ENCODE peak calls at places on chromosomes 3 and 15, in seven cellular contexts. T, H, D, X, E, L and V are unnamed samples.

GRCh38 chr3:8371955-8372600 is 129.5 kb upstream of the LMCD1 start:
- DNase-seq in T (no peak), H (no peak), D (no peak), X (no peak), E (no peak), L (no peak), V (no peak)

GRCh38 chr15:57418640-57419039 is 42.3 kb downstream of the CGNL1 start:
- DNase-seq in T (no peak), H (no peak), D (no peak), X (no peak), E (no peak), L (no peak), V (no peak)

GRCh38 chr15:96115642-96116041 is 214.9 kb upstream of the NR2F2 start:
- DNase-seq in T (peak), H (no peak), D (no peak), X (no peak), E (no peak), L (no peak), V (no peak)

GRCh38 chr3:13215940-13216546 is 142.8 kb upstream of the IQSEC1 start:
- DNase-seq in T (peak), H (no peak), D (no peak), X (no peak), E (no peak), L (no peak), V (no peak)

GRCh38 chr15:70180186-70180875 is 82.6 kb upstream of the TLE3 start:
- DNase-seq in T (no peak), H (no peak), D (no peak), X (no peak), E (no peak), L (no peak), V (no peak)

GRCh38 chr3:30737746-30738499 is 131.5 kb downstream of the TGFBR2 start:
- DNase-seq in T (no peak), H (no peak), D (no peak), X (no peak), E (no peak), L (no peak), V (no peak)

GRCh38 chr15:81760686-81761085 is 285.1 kb downstream of the MEX3B start:
- DNase-seq in T (no peak), H (no peak), D (no peak), X (no peak), E (no peak), L (no peak), V (no peak)

GRCh38 chr15:88456733-88457132 is 10.5 kb downstream of the MRPL46 start:
- DNase-seq in T (no peak), H (no peak), D (no peak), X (no peak), E (no peak), L (no peak), V (no peak)

GRCh38 chr3:49929333-49930240 is at the start of gene MON1A:
- DNase-seq in T (peak), H (peak), D (peak), X (peak), E (peak), L (peak), V (peak)

GRCh38 chr3:142115927-142116668 is 33.2 kb downstream of the TFDP2 start:
- DNase-seq in T (no peak), H (no peak), D (no peak), X (no peak), E (no peak), L (no peak), V (no peak)

GRCh38 chr3:8421267-8421666 is 80.4 kb upstream of the LMCD1 start:
- DNase-seq in T (no peak), H (no peak), D (no peak), X (no peak), E (peak), L (no peak), V (no peak)

GRCh38 chr3:99903844-99904243 is 86.2 kb downstream of the CMSS1 start:
- DNase-seq in T (no peak), H (no peak), D (no peak), X (no peak), E (no peak), L (no peak), V (no peak)

GRCh38 chr15:66943456-66944095 is 121.8 kb upstream of the SMAD3 start:
- DNase-seq in T (no peak), H (peak), D (no peak), X (no peak), E (no peak), L (no peak), V (no peak)

GRCh38 chr3:119035014-119035346 is 334 bp upstream of the IGSF11 start:
- DNase-seq in T (no peak), H (no peak), D (no peak), X (no peak), E (no peak), L (no peak), V (no peak)
- TF ChIP-seq CTCF in T (no peak), H (no peak), D (peak), X (no peak), E (no peak), L (peak), V (no peak)

DNA sequence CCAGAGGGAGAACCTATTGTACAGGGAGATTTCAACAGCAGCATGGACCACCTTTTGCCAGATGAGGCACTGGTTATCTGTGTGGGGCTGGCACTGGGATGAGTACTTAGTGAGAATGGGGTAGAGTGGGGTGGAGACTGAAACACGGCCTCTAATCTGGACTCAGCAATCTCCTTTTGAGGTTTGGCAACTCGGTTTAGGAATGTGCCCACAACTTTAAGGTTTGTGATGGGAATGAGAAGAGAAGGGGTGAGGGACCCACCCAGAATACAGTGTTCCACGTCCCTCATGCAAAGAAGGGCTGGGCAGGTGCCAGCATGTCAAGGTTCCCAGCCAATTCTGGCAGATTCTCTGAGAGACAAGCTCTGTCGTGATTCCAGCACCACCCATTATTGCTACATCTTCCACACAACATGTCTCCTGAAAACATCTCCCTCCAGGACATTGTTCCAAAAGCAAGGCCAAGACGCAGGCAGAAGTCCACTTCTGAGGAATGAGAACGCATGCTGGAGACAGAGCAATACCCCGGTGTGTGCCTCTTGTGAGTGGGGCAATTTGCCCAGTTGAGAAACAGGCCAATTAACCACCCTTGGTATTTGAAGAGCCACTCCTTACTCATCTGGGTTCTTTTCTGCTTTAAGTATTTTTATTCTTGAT is 37.5 kb upstream of the CCR4 start:
- DNase-seq in T (peak), H (no peak), D (peak), X (no peak), E (no peak), L (no peak), V (no peak)
- TF ChIP-seq CTCF in T (no peak), H (no peak), D (no peak), X (no peak), E (no peak), L (no peak), V (no peak)

GRCh38 chr15:86213420-86213819 is 133.7 kb downstream of the AGBL1 start:
- DNase-seq in T (no peak), H (no peak), D (no peak), X (no peak), E (no peak), L (no peak), V (no peak)
- TF ChIP-seq CTCF in T (no peak), H (peak), D (no peak), X (no peak), E (peak), L (peak), V (no peak)

DNA sequence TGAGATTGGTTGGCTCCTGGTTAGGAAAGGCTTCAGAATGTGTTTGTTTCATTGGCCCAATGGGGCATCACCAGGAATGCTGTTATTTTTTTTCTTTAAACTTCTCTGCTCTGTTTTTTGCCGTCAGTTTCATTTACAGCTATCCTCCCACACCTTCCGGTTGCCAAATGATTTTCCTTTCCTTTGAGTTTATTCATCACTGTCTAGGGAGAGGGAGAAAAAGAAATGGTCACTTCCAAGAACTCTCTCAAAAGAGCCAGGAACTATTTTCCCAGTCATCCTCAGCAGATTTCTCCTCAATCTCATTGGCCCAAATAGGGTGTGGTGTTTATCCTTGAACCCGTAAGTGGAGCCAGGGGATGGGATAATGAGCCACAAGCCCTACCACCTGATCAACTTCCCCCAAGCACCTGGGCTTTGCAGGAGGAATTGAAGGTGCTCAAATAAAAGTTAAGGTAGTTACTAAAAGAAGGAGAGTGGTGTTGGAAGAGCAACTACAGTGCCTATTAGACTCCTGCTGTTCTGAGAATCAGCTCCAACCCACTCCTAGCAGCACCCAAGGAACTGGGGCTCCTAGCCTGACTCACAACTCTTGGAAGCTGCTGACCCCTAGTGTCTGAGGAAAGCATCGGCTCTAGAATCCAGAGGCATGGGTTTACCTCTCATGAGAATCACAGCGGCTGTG is 183.8 kb upstream of the IL12A start:
- DNase-seq in T (no peak), H (peak), D (peak), X (peak), E (peak), L (peak), V (peak)
- TF ChIP-seq CTCF in T (peak), H (peak), D (peak), X (peak), E (peak), L (peak), V (peak)

GRCh38 chr3:37912052-37912733 is 50.5 kb downstream of the CTDSPL start:
- DNase-seq in T (no peak), H (no peak), D (no peak), X (no peak), E (no peak), L (no peak), V (no peak)
- TF ChIP-seq CTCF in T (no peak), H (peak), D (no peak), X (peak), E (no peak), L (peak), V (no peak)